ENCODE peak calls at places on chromosome 19, in seven cellular contexts. One of them, this sample, is unnamed.

GRCh38 chr19:8512115-8512967 is 1.6 kb downstream of the ZNF414 start:
- DNase-seq in hippocampal formation: no peak
- DNase-seq in H9: peak
- DNase-seq in cardiac fibroblast: peak
- DNase-seq in naive thymus-derived CD8-positive, alpha-beta T cell: no peak
- DNase-seq in nucleus accumbens: no peak
- DNase-seq in Peyer's patch: peak
- DNase-seq in this sample: no peak

GRCh38 chr19:19205416-19206410 is 2.5 kb upstream of the NR2C2AP start:
- DNase-seq in nucleus accumbens: no peak
- DNase-seq in H9: no peak
- DNase-seq in naive thymus-derived CD8-positive, alpha-beta T cell: no peak
- DNase-seq in Peyer's patch: no peak
- DNase-seq in cardiac fibroblast: no peak
- DNase-seq in hippocampal formation: peak
- DNase-seq in this sample: peak

GRCh38 chr19:55488986-55489710 is 912 bp downstream of the SSC5D start:
- DNase-seq in hippocampal formation: no peak
- DNase-seq in Peyer's patch: no peak
- DNase-seq in cardiac fibroblast: no peak
- DNase-seq in nucleus accumbens: no peak
- DNase-seq in H9: no peak
- DNase-seq in naive thymus-derived CD8-positive, alpha-beta T cell: no peak
- DNase-seq in this sample: no peak

GRCh38 chr19:23799321-23799720 is 40.6 kb upstream of the ZNF681 start:
- DNase-seq in H9: no peak
- DNase-seq in nucleus accumbens: no peak
- DNase-seq in cardiac fibroblast: no peak
- DNase-seq in hippocampal formation: no peak
- DNase-seq in Peyer's patch: no peak
- DNase-seq in naive thymus-derived CD8-positive, alpha-beta T cell: peak
- DNase-seq in this sample: no peak

GRCh38 chr19:57016076-57016475 is 103.7 kb upstream of the USP29 start:
- DNase-seq in naive thymus-derived CD8-positive, alpha-beta T cell: no peak
- DNase-seq in hippocampal formation: no peak
- DNase-seq in H9: no peak
- DNase-seq in nucleus accumbens: no peak
- DNase-seq in cardiac fibroblast: no peak
- DNase-seq in Peyer's patch: no peak
- DNase-seq in this sample: no peak

GRCh38 chr19:29771708-29772415 is 39.9 kb upstream of the CCNE1 start:
- DNase-seq in naive thymus-derived CD8-positive, alpha-beta T cell: no peak
- DNase-seq in hippocampal formation: peak
- DNase-seq in Peyer's patch: peak
- DNase-seq in H9: peak
- DNase-seq in cardiac fibroblast: peak
- DNase-seq in nucleus accumbens: peak
- DNase-seq in this sample: peak

GRCh38 chr19:41998246-41999020 is 4.4 kb upstream of the ATP1A3 start:
- DNase-seq in hippocampal formation: no peak
- DNase-seq in H9: peak
- DNase-seq in nucleus accumbens: no peak
- DNase-seq in cardiac fibroblast: peak
- DNase-seq in naive thymus-derived CD8-positive, alpha-beta T cell: no peak
- DNase-seq in Peyer's patch: no peak
- DNase-seq in this sample: no peak

GRCh38 chr19:7267792-7268736 is 26.1 kb downstream of the INSR start:
- DNase-seq in naive thymus-derived CD8-positive, alpha-beta T cell: no peak
- DNase-seq in H9: no peak
- DNase-seq in nucleus accumbens: no peak
- DNase-seq in hippocampal formation: no peak
- DNase-seq in cardiac fibroblast: no peak
- DNase-seq in Peyer's patch: peak
- DNase-seq in this sample: no peak

GRCh38 chr19:45771331-45771933 is 2.4 kb upstream of the SIX5 start:
- DNase-seq in nucleus accumbens: no peak
- DNase-seq in hippocampal formation: no peak
- DNase-seq in H9: no peak
- DNase-seq in Peyer's patch: no peak
- DNase-seq in naive thymus-derived CD8-positive, alpha-beta T cell: no peak
- DNase-seq in cardiac fibroblast: no peak
- DNase-seq in this sample: no peak

GRCh38 chr19:45211751-45212381 is 33.3 kb downstream of the BLOC1S3 start:
- DNase-seq in nucleus accumbens: no peak
- DNase-seq in naive thymus-derived CD8-positive, alpha-beta T cell: no peak
- DNase-seq in cardiac fibroblast: no peak
- DNase-seq in hippocampal formation: no peak
- DNase-seq in H9: no peak
- DNase-seq in Peyer's patch: no peak
- DNase-seq in this sample: no peak

GRCh38 chr19:49427855-49428546 is 2.8 kb downstream of the GFY start:
- DNase-seq in naive thymus-derived CD8-positive, alpha-beta T cell: no peak
- DNase-seq in H9: peak
- DNase-seq in nucleus accumbens: no peak
- DNase-seq in Peyer's patch: no peak
- DNase-seq in hippocampal formation: no peak
- DNase-seq in cardiac fibroblast: no peak
- DNase-seq in this sample: no peak

GRCh38 chr19:926595-927043 is 784 bp downstream of the ARID3A start:
- DNase-seq in nucleus accumbens: no peak
- DNase-seq in naive thymus-derived CD8-positive, alpha-beta T cell: no peak
- DNase-seq in H9: no peak
- DNase-seq in Peyer's patch: peak
- DNase-seq in hippocampal formation: no peak
- DNase-seq in cardiac fibroblast: peak
- DNase-seq in this sample: peak